ENCODE peak calls at places on chromosomes 12 and 14, in eight cellular contexts. H is heart left ventricle; V is stimulated activated CD4-positive, alpha-beta T cell treated with anti-CD3 and anti-CD28 coated beads, TNF-alpha, amount 100 ng/mL, for 48 hours; Q is breast epithelium; U is NCI-H1105; S is HS-5; X is activated gamma-delta T cell; D is cardiac muscle cell. R is an unnamed sample.

GRCh38 chr12:98821849-98822248 is 176.8 kb downstream of the APAF1 start:
- DNase-seq in H (no peak), V (no peak), Q (no peak), U (no peak), S (no peak), X (no peak), D (no peak), R (no peak)

GRCh38 chr14:100557658-100558057 is 29.6 kb downstream of the BEGAIN start:
- DNase-seq in H (peak; percentile 38), V (no peak), Q (no peak), U (no peak), S (no peak), X (no peak), D (no peak), R (peak; percentile 61)

GRCh38 chr14:69768873-69769272 is 1.9 kb downstream of the SRSF5 start:
- DNase-seq in H (no peak), V (no peak), Q (no peak), U (no peak), S (no peak), X (no peak), D (no peak), R (no peak)

GRCh38 chr12:130202201-130202600 is 39.9 kb downstream of the FZD10 start:
- DNase-seq in H (no peak), V (no peak), Q (no peak), U (no peak), S (no peak), X (no peak), D (no peak), R (no peak)

GRCh38 chr14:96053236-96053599 is 14.1 kb downstream of the C14orf132 start:
- DNase-seq in H (no peak), V (no peak), Q (no peak), U (no peak), S (no peak), X (no peak), D (no peak), R (no peak)

GRCh38 chr14:92258934-92259333 is 64.0 kb upstream of the SLC24A4 start:
- DNase-seq in H (no peak), V (no peak), Q (no peak), U (no peak), S (no peak), X (no peak), D (no peak), R (no peak)

GRCh38 chr14:61196792-61197191 is 84.3 kb downstream of the TMEM30B start:
- DNase-seq in H (no peak), V (no peak), Q (no peak), U (no peak), S (no peak), X (no peak), D (no peak), R (no peak)

GRCh38 chr12:6936642-6937480 is 6.8 kb upstream of the RNU7-1 start:
- DNase-seq in H (no peak), V (no peak), Q (no peak), U (peak; percentile 78), S (no peak), X (no peak), D (no peak), R (no peak)

GRCh38 chr12:78864483-78865296 is at the start of gene SYT1:
- DNase-seq in H (no peak), V (no peak), Q (peak; percentile 57), U (peak; percentile 97), S (peak; percentile 79), X (no peak), D (peak; percentile 63), R (peak; percentile 75)

GRCh38 chr12:20282411-20282810 is 85.9 kb upstream of the PDE3A start:
- DNase-seq in H (no peak), V (no peak), Q (no peak), U (no peak), S (no peak), X (no peak), D (peak; percentile 52), R (no peak)

GRCh38 chr14:62706217-62706616 is 339.0 kb downstream of the KCNH5 start:
- DNase-seq in H (no peak), V (no peak), Q (no peak), U (no peak), S (no peak), X (no peak), D (no peak), R (no peak)

GRCh38 chr12:93153321-93153720 is 224.2 kb upstream of the EEA1 start:
- DNase-seq in H (no peak), V (no peak), Q (no peak), U (no peak), S (no peak), X (no peak), D (peak; percentile 56), R (no peak)

GRCh38 chr14:90109858-90110257 is 48.1 kb downstream of the KCNK13 start:
- DNase-seq in H (no peak), V (no peak), Q (no peak), U (no peak), S (no peak), X (no peak), D (no peak), R (no peak)

GRCh38 chr12:44875954-44876553 is at the start of gene NELL2:
- DNase-seq in H (no peak), V (peak; percentile 47), Q (no peak), U (peak; percentile 85), S (no peak), X (peak; percentile 38), D (peak; percentile 38), R (peak; percentile 41)

GRCh38 chr14:31998220-31998559 is 78.9 kb upstream of the ARHGAP5 start:
- DNase-seq in H (no peak), V (no peak), Q (no peak), U (no peak), S (no peak), X (no peak), D (peak; percentile 16), R (no peak)

GRCh38 chr12:111444706-111445310 is 39.1 kb downstream of the SH2B3 start:
- DNase-seq in H (peak; percentile 74), V (peak; percentile 75), Q (no peak), U (no peak), S (no peak), X (peak; percentile 43), D (peak; percentile 43), R (peak; percentile 91)

GRCh38 chr14:99729991-99730875 is 46.1 kb downstream of the CYP46A1 start:
- DNase-seq in H (peak; percentile 73), V (peak; percentile 59), Q (no peak), U (peak; percentile 42), S (no peak), X (peak; percentile 32), D (no peak), R (peak; percentile 80)

GRCh38 chr12:99552022-99552421 is 95.5 kb upstream of the GARIN6 start:
- DNase-seq in H (no peak), V (no peak), Q (no peak), U (no peak), S (no peak), X (no peak), D (no peak), R (no peak)

GRCh38 chr14:89146291-89146690 is 270.7 kb downstream of the FOXN3 start:
- DNase-seq in H (no peak), V (no peak), Q (no peak), U (no peak), S (no peak), X (no peak), D (no peak), R (no peak)

GRCh38 chr12:129186952-129187351 is 333.7 kb downstream of the GLT1D1 start:
- DNase-seq in H (no peak), V (no peak), Q (no peak), U (no peak), S (no peak), X (no peak), D (no peak), R (no peak)

GRCh38 chr12:94941440-94941862 is 62.0 kb downstream of the NDUFA12 start:
- DNase-seq in H (peak; percentile 61), V (peak; percentile 17), Q (no peak), U (no peak), S (peak; percentile 87), X (no peak), D (peak; percentile 63), R (peak; percentile 82)

GRCh38 chr12:122061253-122061652 is 17.3 kb upstream of the MLXIP start:
- DNase-seq in H (no peak), V (no peak), Q (no peak), U (no peak), S (no peak), X (no peak), D (no peak), R (no peak)

GRCh38 chr12:133130808-133131128 is 341 bp downstream of the ZNF10 start:
- DNase-seq in H (peak; percentile 38), V (no peak), Q (peak; percentile 25), U (no peak), S (no peak), X (peak; percentile 21), D (no peak), R (peak; percentile 83)

GRCh38 chr12:122946690-122947271 is 19.5 kb downstream of the ABCB9 start:
- DNase-seq in H (peak; percentile 63), V (peak; percentile 70), Q (peak; percentile 99), U (no peak), S (peak; percentile 97), X (peak; percentile 49), D (peak; percentile 97), R (peak; percentile 96)

GRCh38 chr12:47839214-47839613 is 19.5 kb upstream of the HDAC7 start:
- DNase-seq in H (no peak), V (no peak), Q (no peak), U (no peak), S (no peak), X (no peak), D (no peak), R (no peak)

R was measured in aorta.